ENCODE peak calls at places on chromosomes 11 and 22, in nine cellular contexts. F, L, K, D, J, Y, I, V and W are unnamed samples.
A peak's percentile ranks its signal among the peaks of the same experiment; 100 is the strongest.

GRCh38 chr11:23112987-23113886 is 253.0 kb upstream of the CCDC179 start:
- DNase-seq in I (no peak), K (peak; percentile 48), F (peak; percentile 85), D (peak; percentile 32), V (peak; percentile 75), L (peak; percentile 33), J (peak; percentile 34), Y (peak; percentile 33), W (peak; percentile 25)

GRCh38 chr11:1674194-1674878 is 22.7 kb upstream of the KRTAP5-6 start:
- DNase-seq in F (no peak), I (no peak), K (no peak), D (no peak), L (no peak), Y (no peak), J (no peak), V (no peak), W (no peak)

GRCh38 chr11:120513436-120514315 is 2.1 kb downstream of the GRIK4 start:
- DNase-seq in V (no peak), F (no peak), Y (no peak), D (no peak), K (no peak), L (no peak), I (peak; percentile 6), J (no peak), W (no peak)

GRCh38 chr11:93017821-93018690 is 48.6 kb downstream of the MTNR1B start:
- DNase-seq in J (no peak), F (no peak), Y (peak; percentile 29), V (no peak), D (no peak), L (no peak), K (peak; percentile 55), I (no peak), W (no peak)

GRCh38 chr11:72824020-72824419 is 9.8 kb downstream of the ATG16L2 start:
- DNase-seq in I (no peak), V (no peak), Y (no peak), F (no peak), D (peak; percentile 17), L (no peak), K (no peak), J (no peak), W (no peak)

GRCh38 chr22:20456722-20457076 is 19.1 kb upstream of the SCARF2 start:
- DNase-seq in K (no peak), D (no peak), Y (no peak), F (no peak), I (no peak), J (no peak), V (no peak), L (no peak), W (no peak)

GRCh38 chr11:83292709-83293435 is 6.7 kb upstream of the CCDC90B start:
- DNase-seq in V (peak; percentile 22), Y (peak; percentile 74), D (peak; percentile 62), J (peak; percentile 75), K (peak; percentile 78), F (peak; percentile 84), L (no peak), I (peak; percentile 24), W (peak; percentile 31)

GRCh38 chr22:48576333-48577013 is 1251.2 kb downstream of the BRD1 start:
- DNase-seq in F (no peak), J (no peak), D (no peak), I (no peak), K (no peak), Y (peak; percentile 25), V (no peak), L (no peak), W (no peak)

GRCh38 chr11:13495929-13496328 is at the start of gene PTH:
- DNase-seq in V (no peak), I (no peak), L (no peak), F (no peak), K (no peak), Y (no peak), D (no peak), J (no peak), W (no peak)

GRCh38 chr11:418343-419247 is 3.8 kb upstream of the SIGIRR start:
- DNase-seq in J (no peak), V (no peak), F (no peak), D (no peak), Y (no peak), K (no peak), L (no peak), I (no peak), W (no peak)

GRCh38 chr11:416051-416756 is 1.4 kb upstream of the SIGIRR start:
- DNase-seq in V (no peak), D (no peak), J (no peak), L (no peak), I (no peak), F (no peak), K (no peak), Y (no peak), W (no peak)

GRCh38 chr11:416757-417621 is 2.2 kb upstream of the SIGIRR start:
- DNase-seq in K (no peak), J (no peak), D (peak; percentile 53), I (no peak), Y (peak; percentile 16), L (no peak), F (peak; percentile 79), V (peak; percentile 75), W (no peak)

GRCh38 chr11:419248-420005 is 4.6 kb upstream of the SIGIRR start:
- DNase-seq in V (no peak), J (no peak), D (no peak), K (no peak), F (no peak), Y (no peak), L (no peak), I (no peak), W (no peak)

DNA sequence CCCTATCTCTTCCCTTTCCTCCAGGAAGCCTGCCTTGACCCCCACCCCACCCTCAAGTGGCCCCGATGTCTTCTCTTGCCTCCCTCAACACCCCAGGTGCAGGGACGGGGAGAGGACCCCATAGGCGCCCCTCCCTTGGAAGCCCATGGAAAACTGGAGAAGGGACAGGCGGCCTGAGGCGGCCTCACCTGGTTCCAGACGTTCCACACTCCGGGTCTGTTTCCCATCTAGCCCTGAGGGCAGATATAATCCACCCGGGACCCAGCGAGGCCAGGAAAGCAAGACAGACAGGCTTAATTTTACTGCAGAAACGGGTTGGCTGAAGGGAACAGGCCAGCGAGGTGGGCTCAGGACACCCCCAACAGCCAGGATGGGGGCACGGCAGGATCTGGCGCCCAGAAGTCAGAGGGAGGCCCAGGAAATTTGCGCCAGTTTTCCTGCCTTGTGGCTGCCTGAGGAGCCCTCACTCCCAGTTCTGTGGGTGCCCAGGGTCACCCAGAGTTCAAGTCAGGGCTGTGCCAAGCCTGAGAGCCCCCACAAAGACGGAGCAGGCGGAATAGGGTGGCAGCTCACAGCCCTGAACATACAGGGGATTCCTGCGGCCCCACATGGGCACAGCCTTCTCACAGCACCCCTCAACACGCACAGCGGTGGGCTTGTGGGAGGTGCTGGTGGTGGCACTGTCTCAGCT is 3.0 kb upstream of the SIGIRR start:
- DNase-seq in V (no peak), I (no peak), F (no peak), Y (no peak), K (no peak), L (no peak), J (no peak), D (no peak), W (no peak)
- H3K4me3 ChIP-seq in V (no peak overlapping the region), I (no peak overlapping the region), F (peak overlapping the region; percentile 80), Y (no peak overlapping the region), K (no peak overlapping the region), L (no peak overlapping the region), J (no peak overlapping the region), D (no peak overlapping the region), W (no peak overlapping the region)

GRCh38 chr11:578276-579035 is 2.2 kb downstream of the PHRF1 start:
- DNase-seq in I (no peak), K (no peak), D (no peak), L (no peak), F (no peak), J (peak; percentile 34), Y (no peak), V (no peak), W (peak; percentile 51)
- H3K4me3 ChIP-seq in I (no peak overlapping the region), K (peak overlapping the region; percentile 92), D (peak overlapping the region; percentile 92), L (peak overlapping the region; percentile 8), F (peak overlapping the region; percentile 79), J (peak overlapping the region; percentile 100), Y (peak overlapping the region; percentile 93), V (no peak overlapping the region), W (peak overlapping the region; percentile 96)

GRCh38 chr22:46050916-46051614 is 74.1 kb upstream of the WNT7B start:
- DNase-seq in I (peak; percentile 20), K (no peak), V (peak; percentile 13), D (no peak), F (no peak), Y (no peak), L (no peak), J (no peak), W (no peak)

GRCh38 chr22:46052801-46053562 is 76.0 kb upstream of the WNT7B start:
- DNase-seq in L (no peak), Y (peak; percentile 58), K (peak; percentile 49), J (peak; percentile 38), D (no peak), F (peak; percentile 33), V (peak; percentile 72), I (peak; percentile 55), W (no peak)

GRCh38 chr22:46053563-46054090 is 76.7 kb upstream of the WNT7B start:
- DNase-seq in F (peak; percentile 79), V (peak; percentile 79), L (no peak), I (peak; percentile 80), J (peak; percentile 56), D (peak; percentile 30), Y (peak; percentile 64), K (peak; percentile 65), W (no peak)

GRCh38 chr22:46051646-46052045 is 74.7 kb upstream of the WNT7B start:
- DNase-seq in D (no peak), L (no peak), J (no peak), I (peak; percentile 23), Y (no peak), V (no peak), K (no peak), F (no peak), W (no peak)

DNA sequence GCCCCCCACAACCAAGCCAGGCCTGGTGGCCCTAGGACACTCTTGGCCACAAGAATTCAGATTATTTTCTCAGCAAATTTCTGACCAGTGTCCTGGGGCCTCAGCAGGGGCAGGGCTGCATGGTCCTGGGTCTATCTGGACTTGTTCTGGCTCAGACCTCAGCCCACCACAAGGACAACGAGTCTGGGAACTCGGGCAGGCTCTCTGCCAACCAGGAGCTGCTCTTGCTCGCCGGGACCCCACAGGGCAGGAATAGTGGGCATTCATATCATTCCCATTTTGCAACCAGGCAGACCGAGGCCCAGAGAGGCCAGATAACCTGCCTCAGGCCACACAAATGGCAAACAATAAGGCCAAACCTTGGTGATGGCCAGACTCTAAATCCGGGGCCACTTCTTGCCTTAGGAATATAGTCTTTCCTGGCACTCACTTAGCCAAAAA is 75.4 kb upstream of the WNT7B start:
- DNase-seq in K (no peak), F (no peak), J (no peak), D (no peak), L (no peak), V (peak; percentile 19), I (peak; percentile 50), Y (peak; percentile 43), W (no peak)
- H3K4me3 ChIP-seq in K (peak overlapping the region; percentile 53), F (peak overlapping the region; percentile 69), J (no peak overlapping the region), D (no peak overlapping the region), L (no peak overlapping the region), V (no peak overlapping the region), I (peak overlapping the region; percentile 47), Y (peak overlapping the region; percentile 79), W (no peak overlapping the region)

DNA sequence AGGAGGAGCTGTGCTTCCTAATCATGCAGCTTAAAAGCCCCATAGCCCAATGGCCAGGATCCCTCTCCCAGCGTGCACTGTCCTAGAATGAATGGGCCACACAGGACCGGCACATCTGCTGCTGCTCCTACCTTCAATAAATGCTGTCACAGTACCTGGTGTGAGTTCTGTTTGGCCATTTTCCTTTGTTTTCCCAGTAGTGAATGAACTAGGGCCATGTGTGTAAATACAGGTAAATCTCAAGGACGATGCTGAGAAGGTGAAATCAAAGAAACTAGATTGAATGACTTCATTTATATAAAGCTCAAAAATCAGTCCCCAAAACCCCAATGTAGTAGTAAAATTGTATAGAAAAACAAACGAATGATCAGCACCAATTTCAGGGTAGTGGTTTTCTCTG is 12.8 kb downstream of the ZP1 start:
- DNase-seq in K (no peak), J (no peak), L (no peak), Y (no peak), I (no peak), F (no peak), V (no peak), D (no peak), W (no peak)
- H3K4me3 ChIP-seq in K (no peak overlapping the region), J (no peak overlapping the region), L (no peak overlapping the region), Y (no peak overlapping the region), I (no peak overlapping the region), F (no peak overlapping the region), V (no peak overlapping the region), D (no peak overlapping the region), W (no peak overlapping the region)